ENCODE peak calls at places on chromosome 15, in seven cellular contexts. K is brain microvascular endothelial cell, N is A673, H is AG09309, Z is uterus, C is HepG2, S is cardiac muscle cell. G is an unnamed sample.

GRCh38 chr15:80106051-80106450 is 46.6 kb downstream of the ZFAND6 start:
- DNase-seq in K (no peak), N (no peak), H (peak), Z (no peak), C (no peak), S (peak), G (peak)

GRCh38 chr15:73899197-73900128 is 26.1 kb downstream of the TBC1D21 start:
- DNase-seq in K (no peak), N (no peak), H (no peak), Z (no peak), C (no peak), S (peak), G (no peak)

GRCh38 chr15:60815321-60815720 is 336.4 kb upstream of the ICE2 start:
- DNase-seq in K (no peak), N (no peak), H (no peak), Z (no peak), C (no peak), S (no peak), G (no peak)

GRCh38 chr15:51907136-51907862 is 64.3 kb downstream of the LEO1 start:
- DNase-seq in K (peak), N (no peak), H (no peak), Z (no peak), C (peak), S (no peak), G (no peak)

GRCh38 chr15:39543651-39544050 is 37.2 kb upstream of the THBS1 start:
- DNase-seq in K (no peak), N (no peak), H (no peak), Z (no peak), C (no peak), S (peak), G (no peak)

GRCh38 chr15:58066042-58066867 is 744 bp upstream of the ALDH1A2 start:
- DNase-seq in K (peak), N (peak), H (no peak), Z (peak), C (peak), S (peak), G (peak)

GRCh38 chr15:67882487-67883227 is 42.8 kb upstream of the RNU6-1 start:
- DNase-seq in K (no peak), N (peak), H (no peak), Z (peak), C (no peak), S (peak), G (no peak)

GRCh38 chr15:83099290-83099689 is 8.2 kb upstream of the TM6SF1 start:
- DNase-seq in K (no peak), N (no peak), H (no peak), Z (no peak), C (no peak), S (no peak), G (no peak)

GRCh38 chr15:52520421-52520820 is 8.3 kb downstream of the MYO5A start:
- DNase-seq in K (no peak), N (no peak), H (no peak), Z (no peak), C (no peak), S (no peak), G (no peak)

GRCh38 chr15:74421302-74422245 is 12.2 kb downstream of the SEMA7A start:
- DNase-seq in K (no peak), N (no peak), H (no peak), Z (no peak), C (peak), S (no peak), G (no peak)

GRCh38 chr15:83287541-83288027 is 3.1 kb upstream of the BNC1 start:
- DNase-seq in K (peak), N (no peak), H (peak), Z (no peak), C (no peak), S (peak), G (peak)

GRCh38 chr15:57333487-57333886 is 42.8 kb upstream of the CGNL1 start:
- DNase-seq in K (peak), N (no peak), H (no peak), Z (no peak), C (no peak), S (peak), G (no peak)

GRCh38 chr15:74869726-74870407 is 3.3 kb downstream of the SCAMP2 start:
- DNase-seq in K (no peak), N (peak), H (no peak), Z (peak), C (no peak), S (peak), G (peak)

GRCh38 chr15:47993051-47993450 is 127.7 kb upstream of the SLC24A5 start:
- DNase-seq in K (no peak), N (no peak), H (no peak), Z (no peak), C (no peak), S (no peak), G (no peak)

GRCh38 chr15:52080031-52080430 is 32.5 kb downstream of the BCL2L10 start:
- DNase-seq in K (peak), N (no peak), H (no peak), Z (no peak), C (no peak), S (peak), G (no peak)

GRCh38 chr15:100215031-100215842 is 126.5 kb downstream of the ADAMTS17 start:
- DNase-seq in K (no peak), N (no peak), H (no peak), Z (no peak), C (no peak), S (no peak), G (no peak)

GRCh38 chr15:70374096-70374495 is 276.4 kb upstream of the TLE3 start:
- DNase-seq in K (no peak), N (no peak), H (no peak), Z (no peak), C (no peak), S (no peak), G (no peak)

GRCh38 chr15:36622247-36622795 is 42.9 kb downstream of the CDIN1 start:
- DNase-seq in K (no peak), N (no peak), H (no peak), Z (no peak), C (no peak), S (no peak), G (no peak)

GRCh38 chr15:45704329-45705249 is 69.8 kb downstream of the SQOR start:
- DNase-seq in K (peak), N (peak), H (no peak), Z (no peak), C (no peak), S (peak), G (peak)

GRCh38 chr15:71651750-71652186 is 158.6 kb upstream of the NR2E3 start:
- DNase-seq in K (peak), N (peak), H (peak), Z (no peak), C (peak), S (peak), G (peak)

GRCh38 chr15:62706361-62706760 is 336.2 kb upstream of the TPM1 start:
- DNase-seq in K (no peak), N (no peak), H (no peak), Z (no peak), C (no peak), S (no peak), G (peak)

GRCh38 chr15:74176262-74177208 is 3.0 kb downstream of the ISLR start:
- DNase-seq in K (no peak), N (no peak), H (no peak), Z (peak), C (no peak), S (no peak), G (no peak)

GRCh38 chr15:67127925-67128324 is 62.5 kb downstream of the SMAD3 start:
- DNase-seq in K (peak), N (no peak), H (peak), Z (peak), C (no peak), S (peak), G (peak)

GRCh38 chr15:77552066-77552465 is 80.6 kb downstream of the LINGO1 start:
- DNase-seq in K (no peak), N (no peak), H (no peak), Z (no peak), C (no peak), S (no peak), G (no peak)

GRCh38 chr15:61169904-61170695 is 59.0 kb downstream of the RORA start:
- DNase-seq in K (no peak), N (peak), H (no peak), Z (no peak), C (no peak), S (no peak), G (no peak)

GRCh38 chr15:101068961-101069734 is 150.0 kb downstream of the LRRK1 start:
- DNase-seq in K (no peak), N (no peak), H (no peak), Z (peak), C (peak), S (peak), G (peak)

GRCh38 chr15:67013696-67014095 is 51.7 kb upstream of the SMAD3 start:
- DNase-seq in K (peak), N (peak), H (peak), Z (peak), C (no peak), S (peak), G (peak)

GRCh38 chr15:45637552-45638033 is 2.8 kb downstream of the SQOR start:
- DNase-seq in K (peak), N (peak), H (peak), Z (peak), C (peak), S (peak), G (peak)

GRCh38 chr15:77160562-77161481 is 89.9 kb upstream of the TSPAN3 start:
- DNase-seq in K (no peak), N (no peak), H (no peak), Z (no peak), C (peak), S (peak), G (no peak)

GRCh38 chr15:69591905-69592508 is 139.4 kb downstream of the RPLP1 start:
- DNase-seq in K (no peak), N (no peak), H (no peak), Z (no peak), C (peak), S (no peak), G (no peak)

GRCh38 chr15:88880944-88881740 is 14.2 kb downstream of the HAPLN3 start:
- DNase-seq in K (no peak), N (no peak), H (no peak), Z (no peak), C (no peak), S (no peak), G (no peak)

GRCh38 chr15:88877415-88877814 is 17.9 kb downstream of the HAPLN3 start:
- DNase-seq in K (no peak), N (no peak), H (no peak), Z (no peak), C (no peak), S (no peak), G (no peak)

GRCh38 chr15:88881781-88882180 is 13.6 kb downstream of the HAPLN3 start:
- DNase-seq in K (no peak), N (no peak), H (no peak), Z (no peak), C (no peak), S (no peak), G (peak)

GRCh38 chr15:88877906-88878305 is 17.4 kb downstream of the HAPLN3 start:
- DNase-seq in K (no peak), N (no peak), H (no peak), Z (no peak), C (no peak), S (no peak), G (no peak)

DNA sequence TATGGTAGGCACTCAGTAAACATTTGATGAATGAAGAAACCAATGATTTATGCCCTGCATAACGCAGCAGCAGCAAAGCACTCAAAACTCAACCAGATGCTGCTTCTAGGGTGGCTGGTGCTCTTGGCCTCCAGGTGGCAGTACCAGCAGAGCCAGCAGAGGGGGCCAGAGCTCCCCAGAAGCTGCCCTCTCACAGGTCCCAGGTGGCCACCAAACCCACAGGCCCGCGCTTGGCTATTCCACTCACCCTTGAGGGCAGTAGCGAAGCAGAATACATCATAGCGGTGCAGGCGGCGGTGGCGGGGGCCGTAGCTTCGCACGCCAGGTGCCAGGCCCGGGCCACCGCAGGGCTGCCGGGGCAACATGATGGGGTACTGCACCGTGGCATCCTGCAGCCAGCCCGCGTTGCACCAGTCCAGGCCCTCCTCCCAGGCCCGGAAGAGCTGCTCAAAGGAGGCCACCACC is 16.6 kb downstream of the HAPLN3 start:
- DNase-seq in K (peak), N (peak), H (no peak), Z (no peak), C (peak), S (peak), G (peak)
- TF ChIP-seq CTCF in K (peak), N (peak), H (peak), Z (peak), C (peak), S (peak), G (peak)

GRCh38 chr15:84980196-84981053 is 1.2 kb upstream of the PDE8A start:
- DNase-seq in K (peak), N (peak), H (peak), Z (peak), C (peak), S (peak), G (peak)

GRCh38 chr15:84981054-84981710 is 474 bp upstream of the PDE8A start:
- DNase-seq in K (peak), N (peak), H (peak), Z (peak), C (peak), S (peak), G (peak)

GRCh38 chr15:84981711-84982300 is at the start of gene PDE8A:
- DNase-seq in K (no peak), N (peak), H (no peak), Z (no peak), C (no peak), S (peak), G (peak)

GRCh38 chr15:84982301-84982920 is 755 bp downstream of the PDE8A start:
- DNase-seq in K (no peak), N (peak), H (no peak), Z (peak), C (peak), S (peak), G (peak)

GRCh38 chr15:84979651-84980050 is 2.0 kb upstream of the PDE8A start:
- DNase-seq in K (no peak), N (no peak), H (no peak), Z (no peak), C (no peak), S (no peak), G (no peak)
- H3K4me3 ChIP-seq in K (peak), N (peak), H (no peak), Z (no peak), C (peak), S (peak), G (no peak)

GRCh38 chr15:98658831-98659699 is 10.7 kb downstream of the IGF1R start:
- DNase-seq in K (no peak), N (peak), H (no peak), Z (peak), C (peak), S (peak), G (peak)
- TF ChIP-seq CTCF in K (peak), N (peak), H (peak), Z (peak), C (peak), S (peak), G (peak)

GRCh38 chr15:81280696-81281095 is 43.2 kb downstream of the STARD5 start:
- DNase-seq in K (no peak), N (peak), H (no peak), Z (no peak), C (no peak), S (no peak), G (no peak)
- H3K4me3 ChIP-seq in K (no peak), N (no peak), H (no peak), Z (no peak), C (no peak), S (no peak), G (no peak)

GRCh38 chr15:59384507-59384906 is 11.8 kb upstream of the MYO1E start:
- DNase-seq in K (no peak), N (no peak), H (no peak), Z (no peak), C (no peak), S (no peak), G (no peak)
- TF ChIP-seq CTCF in K (no peak), N (no peak), H (no peak), Z (no peak), C (no peak), S (no peak), G (no peak)

DNA sequence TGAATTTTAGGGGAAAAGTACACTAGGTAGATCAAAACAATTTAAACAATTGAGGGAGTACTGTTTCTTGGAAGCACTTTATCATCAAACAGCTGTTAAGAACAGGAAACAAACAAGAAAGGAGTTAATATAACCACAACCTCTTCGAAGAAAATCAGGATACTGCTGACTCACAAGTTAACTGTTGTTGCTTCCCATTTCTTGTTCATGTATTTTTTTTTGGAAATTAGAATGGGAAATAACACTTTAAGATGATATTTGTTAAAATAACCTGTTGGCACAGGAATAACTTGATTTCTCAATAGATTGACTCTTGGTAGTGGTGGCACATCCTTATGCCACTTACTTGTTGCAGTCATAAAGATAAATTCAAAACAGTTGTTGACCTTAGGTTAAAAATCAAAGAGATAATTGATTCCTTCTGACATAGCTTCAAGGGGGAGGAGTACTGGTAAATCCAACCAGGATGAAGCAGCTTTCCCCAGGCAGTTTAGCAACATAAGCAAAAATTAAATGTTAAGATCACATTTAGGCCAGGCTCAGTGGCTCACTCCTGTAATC is 3.3 kb downstream of the BNIP2 start:
- DNase-seq in K (no peak), N (no peak), H (no peak), Z (no peak), C (no peak), S (peak), G (peak)
- H3K4me3 ChIP-seq in K (no peak), N (no peak), H (no peak), Z (no peak), C (no peak), S (no peak), G (no peak)

GRCh38 chr15:25397110-25397509 is 41.7 kb downstream of the UBE3A start:
- DNase-seq in K (no peak), N (no peak), H (no peak), Z (no peak), C (no peak), S (no peak), G (no peak)
- TF ChIP-seq CTCF in K (no peak), N (no peak), H (no peak), Z (no peak), C (no peak), S (no peak), G (no peak)

DNA sequence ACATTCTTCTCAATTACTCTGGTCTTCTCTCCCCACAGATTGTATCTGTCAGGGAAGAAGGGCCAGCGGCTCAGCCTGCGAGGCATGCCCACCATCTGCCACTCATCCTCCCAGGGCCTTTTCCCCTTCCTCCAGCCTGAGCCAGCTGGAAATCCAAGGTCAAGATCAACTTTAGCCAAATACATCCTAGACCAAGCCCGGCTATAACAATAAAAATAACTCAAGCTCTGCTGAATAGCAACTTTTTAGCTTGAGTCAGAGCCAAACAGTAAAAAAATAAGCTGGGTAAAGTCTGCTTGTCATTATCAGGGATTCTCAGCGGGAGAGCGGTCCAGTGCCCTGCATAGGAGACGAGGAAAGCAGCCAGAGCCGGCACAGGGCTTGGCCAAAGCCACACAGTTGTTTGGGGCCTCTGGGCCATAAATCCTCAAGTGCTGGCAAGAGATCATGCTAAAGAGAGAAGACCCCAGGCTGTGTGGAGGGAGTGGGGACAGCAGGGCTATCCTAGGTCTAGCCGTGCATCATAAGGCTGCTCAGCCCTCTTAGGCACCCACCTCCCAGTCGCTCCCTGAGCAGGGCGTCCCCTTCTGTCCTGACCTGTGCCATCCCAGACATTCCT is 76.2 kb upstream of the HERC1 start:
- DNase-seq in K (peak), N (peak), H (peak), Z (no peak), C (no peak), S (peak), G (peak)
- H3K4me3 ChIP-seq in K (no peak), N (no peak), H (no peak), Z (no peak), C (no peak), S (no peak), G (no peak)

DNA sequence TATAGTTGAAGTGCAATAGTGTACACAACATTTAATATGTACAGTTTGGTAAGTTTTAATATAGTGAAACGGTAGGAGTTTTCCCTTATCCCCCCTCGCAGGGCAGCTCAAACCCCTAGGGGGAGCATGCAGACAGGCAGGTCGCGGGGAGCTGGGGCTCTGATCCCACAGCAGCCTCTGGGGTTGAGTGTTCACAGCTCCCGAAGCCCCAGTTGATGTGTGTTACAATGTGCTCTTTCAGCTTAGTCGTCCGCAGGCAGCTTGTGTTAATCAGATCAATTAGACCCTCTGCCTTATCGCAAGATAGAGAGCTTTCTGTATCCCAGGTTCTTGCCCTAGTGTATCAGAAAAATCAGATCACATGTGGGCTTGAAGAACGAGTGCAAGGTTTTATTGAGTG is 143.1 kb upstream of the CHRNA7 start:
- DNase-seq in K (no peak), N (no peak), H (no peak), Z (no peak), C (no peak), S (no peak), G (no peak)
- TF ChIP-seq CTCF in K (peak), N (peak), H (no peak), Z (no peak), C (peak), S (no peak), G (no peak)

G was measured in foreskin fibroblast.